ENCODE peak calls at places on chromosomes 16 and 17, in nine cellular contexts. N is mesothelial cell of epicardium; J is cardiac fibroblast; H is spleen; W is CD8-positive, alpha-beta T cell; A is ovary; L is AG09309; Q is activated CD8-positive, alpha-beta T cell treated with anti-CD3 and anti-CD28 coated beads for 36 hours; D is Panc1. Y is an unnamed sample.

GRCh38 chr17:14308965-14309879 is 8.3 kb downstream of the HS3ST3B1 start:
- DNase-seq in N (peak; percentile 88), J (peak; percentile 95), H (peak; percentile 94), W (peak; percentile 92), A (peak; percentile 94), L (peak; percentile 68), Q (peak; percentile 94), D (no peak), Y (peak; percentile 98)

GRCh38 chr17:8707591-8708453 is 36.8 kb downstream of the CCDC42 start:
- DNase-seq in N (no peak), J (peak; percentile 78), H (no peak), W (no peak), A (peak; percentile 59), L (no peak), Q (no peak), D (no peak), Y (no peak)

GRCh38 chr17:2689411-2690164 is 22.0 kb downstream of the CLUH start:
- DNase-seq in N (no peak), J (no peak), H (peak; percentile 77), W (peak; percentile 33), A (no peak), L (no peak), Q (no peak), D (no peak), Y (peak; percentile 82)

GRCh38 chr17:82970067-82970466 is 109.3 kb upstream of the METRNL start:
- DNase-seq in N (no peak), J (no peak), H (no peak), W (no peak), A (no peak), L (no peak), Q (no peak), D (no peak), Y (no peak)

GRCh38 chr17:50785942-50786570 is 18.7 kb upstream of the ANKRD40CL start:
- DNase-seq in N (no peak), J (peak; percentile 72), H (no peak), W (no peak), A (peak; percentile 56), L (peak; percentile 13), Q (no peak), D (no peak), Y (no peak)

GRCh38 chr17:13702266-13702665 is 100.5 kb upstream of the HS3ST3A1 start:
- DNase-seq in N (no peak), J (no peak), H (no peak), W (no peak), A (no peak), L (peak; percentile 64), Q (no peak), D (no peak), Y (no peak)

GRCh38 chr16:71610447-71610846 is 15.5 kb upstream of the MARVELD3 start:
- DNase-seq in N (no peak), J (no peak), H (peak; percentile 27), W (no peak), A (no peak), L (no peak), Q (no peak), D (no peak), Y (no peak)

GRCh38 chr16:83946154-83946780 is 6.8 kb upstream of the OSGIN1 start:
- DNase-seq in N (no peak), J (no peak), H (no peak), W (no peak), A (no peak), L (no peak), Q (no peak), D (no peak), Y (no peak)

GRCh38 chr17:33595783-33596182 is 302.7 kb upstream of the ASIC2 start:
- DNase-seq in N (no peak), J (no peak), H (no peak), W (no peak), A (no peak), L (no peak), Q (no peak), D (no peak), Y (no peak)

GRCh38 chr17:78826836-78827509 is 13.6 kb downstream of the USP36 start:
- DNase-seq in N (no peak), J (no peak), H (peak; percentile 82), W (no peak), A (no peak), L (no peak), Q (no peak), D (no peak), Y (no peak)

GRCh38 chr17:41689497-41690299 is 1.0 kb downstream of the EIF1 start:
- DNase-seq in N (no peak), J (peak; percentile 78), H (no peak), W (peak; percentile 49), A (no peak), L (no peak), Q (peak; percentile 77), D (no peak), Y (no peak)

GRCh38 chr17:10114931-10115535 is 83.4 kb downstream of the GAS7 start:
- DNase-seq in N (peak; percentile 60), J (peak; percentile 98), H (peak; percentile 95), W (peak; percentile 79), A (peak; percentile 96), L (peak; percentile 95), Q (peak; percentile 87), D (no peak), Y (peak; percentile 95)

GRCh38 chr16:4190086-4190485 is 51.8 kb downstream of the SRL start:
- DNase-seq in N (no peak), J (no peak), H (no peak), W (no peak), A (no peak), L (no peak), Q (no peak), D (no peak), Y (no peak)

GRCh38 chr16:1363501-1364041 is 11.8 kb downstream of the GNPTG start:
- DNase-seq in N (no peak), J (peak; percentile 43), H (peak; percentile 93), W (peak; percentile 72), A (no peak), L (no peak), Q (peak; percentile 82), D (no peak), Y (no peak)

GRCh38 chr16:2340564-2341455 is at the start of gene ABCA3:
- DNase-seq in N (peak; percentile 95), J (peak; percentile 92), H (peak; percentile 98), W (peak; percentile 95), A (peak; percentile 91), L (peak; percentile 27), Q (peak; percentile 94), D (peak; percentile 83), Y (peak; percentile 100)

GRCh38 chr16:41439-42068 is 11.9 kb downstream of the POLR3K start:
- DNase-seq in N (no peak), J (no peak), H (no peak), W (no peak), A (peak; percentile 42), L (no peak), Q (no peak), D (no peak), Y (no peak)

GRCh38 chr17:8175795-8176196 is 384 bp downstream of the TMEM107 start:
- DNase-seq in N (no peak), J (no peak), H (peak; percentile 81), W (no peak), A (no peak), L (no peak), Q (peak; percentile 38), D (no peak), Y (no peak)

GRCh38 chr17:76252040-76252954 is 12.0 kb upstream of the RNF157 start:
- DNase-seq in N (no peak), J (peak; percentile 63), H (peak; percentile 91), W (no peak), A (no peak), L (peak; percentile 93), Q (peak; percentile 51), D (peak; percentile 81), Y (no peak)

GRCh38 chr17:81417049-81417878 is 22.0 kb downstream of the BAHCC1 start:
- DNase-seq in N (no peak), J (no peak), H (no peak), W (no peak), A (no peak), L (peak; percentile 87), Q (no peak), D (no peak), Y (no peak)

GRCh38 chr16:84312783-84313382 is 18.2 kb downstream of the WFDC1 start:
- DNase-seq in N (no peak), J (no peak), H (no peak), W (no peak), A (no peak), L (no peak), Q (no peak), D (no peak), Y (no peak)

GRCh38 chr16:88928405-88929375 is 48.3 kb downstream of the CBFA2T3 start:
- DNase-seq in N (no peak), J (no peak), H (no peak), W (no peak), A (no peak), L (no peak), Q (no peak), D (no peak), Y (no peak)

GRCh38 chr16:30186782-30187555 is 3.6 kb downstream of the CORO1A start:
- DNase-seq in N (peak; percentile 42), J (peak; percentile 51), H (peak; percentile 97), W (peak; percentile 95), A (peak; percentile 26), L (no peak), Q (peak; percentile 95), D (peak; percentile 10), Y (no peak)

GRCh38 chr16:27230562-27230991 is 27.3 kb downstream of the KDM8 start:
- DNase-seq in N (no peak), J (no peak), H (peak; percentile 89), W (peak; percentile 85), A (no peak), L (no peak), Q (peak; percentile 84), D (no peak), Y (no peak)
- TF ChIP-seq CTCF in N (no peak), J (no peak), H (peak; percentile 17), W (peak; percentile 44), A (no peak), L (no peak), Q (no peak), D (no peak), Y (no peak)

GRCh38 chr17:67211742-67212141 is 33.3 kb downstream of the HELZ start:
- DNase-seq in N (no peak), J (peak; percentile 64), H (no peak), W (no peak), A (no peak), L (peak; percentile 32), Q (no peak), D (no peak), Y (no peak)
- TF ChIP-seq CTCF in N (no peak), J (no peak), H (no peak), W (no peak), A (no peak), L (no peak), Q (no peak), D (no peak), Y (no peak)

GRCh38 chr16:87877942-87878507 is 8.7 kb upstream of the SLC7A5 start:
- DNase-seq in N (no peak), J (no peak), H (no peak), W (no peak), A (no peak), L (no peak), Q (peak; percentile 71), D (no peak), Y (no peak)
- TF ChIP-seq CTCF in N (no peak), J (no peak), H (no peak), W (no peak), A (no peak), L (peak; percentile 36), Q (peak; percentile 55), D (peak; percentile 57), Y (peak; percentile 33)

DNA sequence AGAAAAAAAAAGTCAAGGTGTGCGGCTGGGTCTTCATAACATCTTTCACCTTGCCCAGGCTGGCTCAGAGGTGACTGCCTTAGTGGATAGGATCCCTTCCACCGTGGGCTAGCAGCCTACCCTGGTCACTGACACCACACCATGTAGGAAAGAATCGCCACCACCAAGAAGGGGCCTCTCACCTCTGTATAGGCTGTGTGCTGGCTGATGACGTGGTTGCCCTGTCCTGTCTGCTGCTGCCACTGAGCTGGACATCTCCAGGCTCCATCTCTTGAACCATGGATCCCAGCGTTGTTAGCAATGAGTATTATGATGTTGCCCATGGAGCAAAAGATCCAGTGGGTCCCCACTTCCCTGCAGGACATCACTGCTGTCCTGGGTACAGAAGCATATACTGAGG is at the start of gene GPR142:
- DNase-seq in N (no peak), J (no peak), H (no peak), W (no peak), A (no peak), L (no peak), Q (no peak), D (no peak), Y (no peak)
- TF ChIP-seq CTCF in N (no peak), J (no peak), H (no peak), W (no peak), A (no peak), L (no peak), Q (no peak), D (no peak), Y (no peak)

Y was measured in osteocyte.